ENCODE peak calls at places on chromosomes 3 and 15, in four cellular contexts. T is GM23248, R is neuronal stem cell, U is tibial artery. O is an unnamed sample. For H3K4me1, the result is how much of the 10 kb centered on the place peaks cover.

GRCh38 chr3:44104668-44105321 is 136.9 kb upstream of the TOPAZ1 start:
- DNase-seq in T (peak), R (no peak), U (no peak), O (no peak)

GRCh38 chr15:40308844-40309189 is 1.1 kb upstream of the PLCB2 start:
- DNase-seq in T (no peak), R (no peak), U (no peak), O (no peak)

GRCh38 chr15:62287066-62287857 is 122.2 kb upstream of the C2CD4B start:
- DNase-seq in T (peak), R (no peak), U (no peak), O (no peak)

GRCh38 chr3:24595801-24596200 is 101.2 kb upstream of the THRB start:
- DNase-seq in T (peak), R (no peak), U (no peak), O (no peak)

GRCh38 chr3:175743733-175744400 is 884.7 kb downstream of the NAALADL2 start:
- DNase-seq in T (peak), R (no peak), U (no peak), O (no peak)

GRCh38 chr3:186142556-186142955 is 33.7 kb upstream of the ETV5 start:
- DNase-seq in T (no peak), R (no peak), U (no peak), O (no peak)

GRCh38 chr3:14329116-14329830 is 73.1 kb upstream of the SLC6A6 start:
- DNase-seq in T (peak), R (peak), U (peak), O (no peak)

GRCh38 chr3:138070006-138070405 is 45.4 kb downstream of the DZIP1L start:
- DNase-seq in T (no peak), R (no peak), U (no peak), O (no peak)

GRCh38 chr15:38061856-38062649 is 127.6 kb downstream of the TMCO5A start:
- DNase-seq in T (no peak), R (no peak), U (no peak), O (no peak)

GRCh38 chr3:158718490-158719170 is 13.6 kb downstream of the RARRES1 start:
- DNase-seq in T (peak), R (no peak), U (no peak), O (no peak)

GRCh38 chr3:10026084-10026890 is at the start of gene FANCD2:
- DNase-seq in T (peak), R (peak), U (peak), O (peak)

GRCh38 chr3:125200731-125201139 is 11.8 kb downstream of the SLC12A8 start:
- DNase-seq in T (no peak), R (no peak), U (no peak), O (no peak)

GRCh38 chr15:81914333-81914732 is 131.5 kb downstream of the MEX3B start:
- DNase-seq in T (no peak), R (no peak), U (no peak), O (no peak)

GRCh38 chr3:129233538-129233937 is 15.9 kb upstream of the COPG1 start:
- DNase-seq in T (no peak), R (no peak), U (peak), O (no peak)

GRCh38 chr3:167740961-167741587 is 5.6 kb downstream of the SERPINI1 start:
- DNase-seq in T (peak), R (no peak), U (no peak), O (no peak)

GRCh38 chr3:46564190-46565112 is 1.7 kb downstream of the LRRC2 start:
- DNase-seq in T (peak), R (no peak), U (no peak), O (no peak)

GRCh38 chr3:4740397-4741105 is 238.7 kb upstream of the BHLHE40 start:
- DNase-seq in T (no peak), R (no peak), U (no peak), O (peak)
- H3K27ac ChIP-seq in T (peak), R (no peak), U (peak), O (peak)

DNA sequence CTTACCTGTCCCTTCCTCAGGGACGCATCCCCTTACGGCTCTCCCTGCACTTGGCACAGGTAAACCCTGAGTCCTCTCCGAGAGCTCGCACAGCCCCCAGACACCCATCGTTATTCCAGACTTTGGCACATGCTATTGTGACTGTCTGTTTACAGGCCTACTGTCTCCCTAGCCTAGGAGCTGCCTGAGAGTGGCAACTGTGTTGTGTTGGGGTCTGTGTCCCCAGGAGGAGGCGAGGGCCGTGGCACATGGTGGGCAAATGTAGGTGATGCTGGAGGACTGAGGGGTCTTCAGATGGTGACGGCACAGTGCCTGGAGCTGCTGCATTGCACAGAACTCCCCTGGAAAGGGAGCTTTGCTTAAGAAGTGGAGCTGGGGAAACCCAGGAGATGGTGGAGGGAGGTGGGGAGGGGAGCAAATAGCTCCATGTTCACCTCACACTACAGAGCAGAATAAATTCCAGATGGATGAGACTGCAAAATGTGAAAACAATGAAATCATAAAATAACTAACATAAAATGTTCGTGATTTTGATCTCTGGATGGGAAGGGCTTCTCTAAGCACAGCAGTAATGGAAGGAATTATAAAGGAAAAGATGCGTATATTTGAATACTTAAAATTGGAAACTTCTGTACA is 96.5 kb downstream of the SMAD6 start:
- DNase-seq in T (peak), R (no peak), U (peak), O (no peak)
- H3K4me1 ChIP-seq in T (half or more), R (under half), U (under half), O (under half)

GRCh38 chr3:64685800-64686445 is 1.9 kb downstream of the ADAMTS9 start:
- DNase-seq in T (peak), R (peak), U (peak), O (peak)
- H3K4me3 ChIP-seq in T (peak), R (peak), U (peak), O (peak)

GRCh38 chr3:111539351-111540331 is 2.4 kb upstream of the CD96 start:
- DNase-seq in T (peak), R (peak), U (no peak), O (no peak)

GRCh38 chr3:111538111-111538510 is 3.9 kb upstream of the CD96 start:
- DNase-seq in T (peak), R (no peak), U (no peak), O (no peak)

GRCh38 chr3:111531446-111531845 is 10.6 kb upstream of the CD96 start:
- DNase-seq in T (peak), R (no peak), U (no peak), O (no peak)

GRCh38 chr3:111538687-111539086 is 3.3 kb upstream of the CD96 start:
- DNase-seq in T (peak), R (no peak), U (no peak), O (no peak)

GRCh38 chr3:111534701-111535100 is 7.3 kb upstream of the CD96 start:
- DNase-seq in T (peak), R (no peak), U (no peak), O (no peak)
- H3K27ac ChIP-seq in T (no peak), R (no peak), U (no peak), O (no peak)

O was measured in uterus.